ENCODE peak calls at places on chromosomes 12 and 14, in four cellular contexts. H is breast epithelium, G is stomach, B is GM23338. C is an unnamed sample.

GRCh38 chr12:26870491-26871419 is 37.8 kb upstream of the ITPR2 start:
- DNase-seq in H (no peak), G (peak; percentile 77), B (no peak), C (no peak)

GRCh38 chr14:103045387-103045869 is 11.9 kb downstream of the CDC42BPB start:
- DNase-seq in H (no peak), G (no peak), B (no peak), C (no peak)

GRCh38 chr14:98244966-98245569 is 1026.9 kb downstream of the BCL11B start:
- DNase-seq in H (no peak), G (no peak), B (no peak), C (no peak)

GRCh38 chr14:53539489-53540126 is 386.5 kb upstream of the DDHD1 start:
- DNase-seq in H (peak; percentile 55), G (peak; percentile 77), B (peak; percentile 89), C (no peak)

GRCh38 chr12:104280703-104281458 is 22.7 kb upstream of the EID3 start:
- DNase-seq in H (no peak), G (no peak), B (no peak), C (no peak)

GRCh38 chr14:80200093-80200492 is 11.2 kb downstream of the DIO2 start:
- DNase-seq in H (no peak), G (no peak), B (no peak), C (no peak)

GRCh38 chr14:73800970-73801515 is 50.6 kb upstream of the PTGR2 start:
- DNase-seq in H (no peak), G (no peak), B (no peak), C (no peak)

GRCh38 chr14:69259531-69260245 is at the start of gene GALNT16:
- DNase-seq in H (no peak), G (peak; percentile 38), B (peak; percentile 69), C (no peak)

GRCh38 chr14:74929242-74929641 is 6.2 kb upstream of the RPS6KL1 start:
- DNase-seq in H (no peak), G (no peak), B (no peak), C (no peak)

GRCh38 chr14:103659631-103660030 is 30.6 kb downstream of the KLC1 start:
- DNase-seq in H (no peak), G (no peak), B (no peak), C (no peak)

GRCh38 chr12:115749071-115749470 is 528.4 kb downstream of the MED13L start:
- DNase-seq in H (no peak), G (no peak), B (no peak), C (no peak)

GRCh38 chr14:76810953-76811400 is 1.7 kb downstream of the ANGEL1 start:
- DNase-seq in H (no peak), G (no peak), B (peak; percentile 41), C (no peak)

GRCh38 chr12:112096667-112097066 is 11.9 kb downstream of the NAA25 start:
- DNase-seq in H (no peak), G (no peak), B (no peak), C (no peak)

GRCh38 chr12:128019996-128020544 is 246.9 kb upstream of the TMEM132C start:
- DNase-seq in H (no peak), G (no peak), B (no peak), C (no peak)

GRCh38 chr12:122086088-122086487 is 7.5 kb downstream of the MLXIP start:
- DNase-seq in H (no peak), G (no peak), B (no peak), C (no peak)

GRCh38 chr12:46445093-46445492 is 72.5 kb upstream of the SLC38A2 start:
- DNase-seq in H (no peak), G (no peak), B (no peak), C (no peak)

GRCh38 chr12:116697305-116698130 is 40.4 kb downstream of the SPRING1 start:
- DNase-seq in H (no peak), G (peak; percentile 67), B (peak; percentile 83), C (no peak)

GRCh38 chr12:7395950-7396349 is 48.0 kb downstream of the CD163L1 start:
- DNase-seq in H (no peak), G (no peak), B (no peak), C (no peak)

GRCh38 chr12:30796891-30797371 is 42.2 kb upstream of the CAPRIN2 start:
- DNase-seq in H (no peak), G (no peak), B (peak; percentile 61), C (no peak)

GRCh38 chr14:93736378-93737014 is 51.8 kb downstream of the PRIMA1 start:
- DNase-seq in H (no peak), G (peak; percentile 41), B (peak; percentile 41), C (no peak)
- TF ChIP-seq CTCF in H (no peak), G (peak; percentile 38), B (peak; percentile 45), C (no peak)

GRCh38 chr12:9741726-9742125 is 8.8 kb upstream of the CLECL1 start:
- DNase-seq in H (no peak), G (peak; percentile 43), B (no peak), C (no peak)
- TF ChIP-seq POLR2AphosphoS5 in H (no peak), G (no peak), B (no peak), C (no peak)

GRCh38 chr14:28983279-28983678 is 216.7 kb downstream of the FOXG1 start:
- DNase-seq in H (no peak), G (no peak), B (no peak), C (no peak)
- H3K4me3 ChIP-seq in H (no peak overlapping the region), G (no peak overlapping the region), B (no peak overlapping the region), C (no peak overlapping the region)

DNA sequence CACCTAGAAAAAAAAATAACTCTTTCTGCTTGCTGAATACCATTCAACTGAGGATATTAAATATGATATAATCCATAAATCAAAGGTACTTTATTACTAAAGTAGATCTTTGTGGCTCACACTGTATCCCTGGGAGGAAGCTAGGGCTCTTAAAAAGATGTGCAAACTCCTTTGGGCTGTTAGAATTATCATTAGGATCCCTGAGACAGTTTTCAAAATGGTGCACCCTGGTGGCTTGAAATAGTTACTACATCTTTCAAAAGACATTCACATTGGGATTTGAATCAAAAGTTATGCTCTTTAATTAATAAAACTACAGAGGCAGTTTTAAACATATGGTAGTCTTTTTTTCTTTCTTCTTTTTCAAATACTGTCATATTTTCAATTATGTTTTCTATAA is 228.5 kb upstream of the G2E3 start:
- DNase-seq in H (no peak), G (no peak), B (peak; percentile 48), C (no peak)
- TF ChIP-seq CTCF in H (no peak), G (no peak), B (peak; percentile 66), C (no peak)

GRCh38 chr14:21205678-21206581 is 50.1 kb upstream of the OR5AU1 start:
- DNase-seq in H (no peak), G (no peak), B (no peak), C (no peak)

GRCh38 chr14:21205026-21205677 is 49.3 kb upstream of the OR5AU1 start:
- DNase-seq in H (no peak), G (no peak), B (no peak), C (no peak)

GRCh38 chr14:21208554-21208953 is 52.7 kb upstream of the OR5AU1 start:
- DNase-seq in H (no peak), G (no peak), B (no peak), C (no peak)

GRCh38 chr14:21209185-21209584 is 53.3 kb upstream of the OR5AU1 start:
- DNase-seq in H (no peak), G (no peak), B (no peak), C (no peak)

GRCh38 chr14:21206753-21207684 is 51.2 kb upstream of the OR5AU1 start:
- DNase-seq in H (no peak), G (no peak), B (no peak), C (no peak)
- TF ChIP-seq POLR2AphosphoS5 in H (no peak), G (no peak), B (no peak), C (no peak)

GRCh38 chr12:124623344-124623885 is 56.0 kb upstream of the NCOR2 start:
- DNase-seq in H (no peak), G (no peak), B (no peak), C (no peak)
- H3K4me3 ChIP-seq in H (no peak overlapping the region), G (no peak overlapping the region), B (no peak overlapping the region), C (no peak overlapping the region)

GRCh38 chr14:91255026-91255695 is 10.7 kb upstream of the GPR68 start:
- DNase-seq in H (no peak), G (no peak), B (no peak), C (no peak)
- TF ChIP-seq CTCF in H (no peak), G (no peak), B (no peak), C (no peak)

GRCh38 chr14:68140111-68140741 is 320.6 kb downstream of the RAD51B start:
- DNase-seq in H (peak; percentile 77), G (peak; percentile 38), B (peak; percentile 49), C (peak; percentile 90)
- TF ChIP-seq POLR2AphosphoS5 in H (peak; percentile 76), G (peak; percentile 88), B (no peak), C (no peak)

DNA sequence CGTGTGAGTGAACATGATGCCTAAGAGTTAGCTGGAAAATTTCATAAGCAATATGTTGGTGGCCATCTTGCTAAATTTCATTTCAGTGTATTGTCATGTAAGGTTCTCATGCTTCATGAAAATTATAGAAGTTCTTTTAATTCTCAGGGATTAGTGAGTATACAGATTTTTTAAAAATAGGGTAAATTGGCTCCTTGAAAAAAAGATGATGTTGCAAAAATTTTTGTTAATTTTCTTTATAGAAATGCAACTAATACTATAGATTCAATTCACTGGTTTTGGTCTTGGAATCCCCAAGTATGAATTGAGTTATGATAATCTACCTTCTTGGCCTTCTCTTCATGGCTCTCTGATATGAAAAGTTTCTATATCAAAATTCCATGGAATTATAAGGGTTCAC is 75.4 kb downstream of the NTN4 start:
- DNase-seq in H (no peak), G (no peak), B (no peak), C (no peak)
- H3K4me3 ChIP-seq in H (no peak overlapping the region), G (no peak overlapping the region), B (no peak overlapping the region), C (no peak overlapping the region)

C was measured in vagina.